ENCODE peak calls at places on chromosome 7, in six cellular contexts. E is H54, R is gastrocnemius medialis, Q is HepG2, D is testis, J is GM12892. A is an unnamed sample.

GRCh38 chr7:121001234-121001633 is 12.7 kb downstream of the CPED1 start:
- DNase-seq in E (no peak), R (no peak), Q (no peak), D (no peak), J (no peak), A (no peak)

GRCh38 chr7:132764762-132765161 is 188.5 kb upstream of the PLXNA4 start:
- DNase-seq in E (no peak), R (no peak), Q (no peak), D (no peak), J (no peak), A (no peak)

GRCh38 chr7:325051-325798 is 35.3 kb downstream of the FOXL3 start:
- DNase-seq in E (no peak), R (no peak), Q (no peak), D (no peak), J (no peak), A (no peak)

GRCh38 chr7:79911420-79911819 is 223.2 kb upstream of the GNAI1 start:
- DNase-seq in E (no peak), R (no peak), Q (no peak), D (no peak), J (no peak), A (no peak)

GRCh38 chr7:154613811-154614210 is 389.1 kb downstream of the PAXIP1 start:
- DNase-seq in E (no peak), R (no peak), Q (no peak), D (no peak), J (no peak), A (no peak)

GRCh38 chr7:133230591-133231194 is 22.2 kb upstream of the EXOC4 start:
- DNase-seq in E (peak), R (peak), Q (peak), D (peak), J (no peak), A (peak)

GRCh38 chr7:113338297-113338696 is 219.9 kb upstream of the SMIM30 start:
- DNase-seq in E (no peak), R (no peak), Q (no peak), D (no peak), J (no peak), A (no peak)

GRCh38 chr7:134916428-134916883 is 69.9 kb upstream of the AGBL3 start:
- DNase-seq in E (no peak), R (no peak), Q (no peak), D (no peak), J (no peak), A (no peak)

GRCh38 chr7:131574741-131575140 is 18.3 kb upstream of the PODXL start:
- DNase-seq in E (peak), R (no peak), Q (no peak), D (no peak), J (no peak), A (no peak)

GRCh38 chr7:111784971-111785575 is 222.8 kb upstream of the IMMP2L start:
- DNase-seq in E (no peak), R (no peak), Q (no peak), D (no peak), J (no peak), A (no peak)

GRCh38 chr7:636396-636795 is 90.1 kb upstream of the DNAAF5 start:
- DNase-seq in E (peak), R (no peak), Q (peak), D (peak), J (no peak), A (no peak)

GRCh38 chr7:98174334-98175259 is 36.6 kb upstream of the BHLHA15 start:
- DNase-seq in E (no peak), R (peak), Q (no peak), D (peak), J (no peak), A (no peak)

GRCh38 chr7:43460733-43461348 is 122.1 kb upstream of the STK17A start:
- DNase-seq in E (no peak), R (no peak), Q (peak), D (no peak), J (no peak), A (no peak)

GRCh38 chr7:12303507-12303906 is 92.4 kb downstream of the TMEM106B start:
- DNase-seq in E (no peak), R (no peak), Q (no peak), D (no peak), J (no peak), A (no peak)

GRCh38 chr7:490461-491291 is 29.0 kb downstream of the PDGFA start:
- DNase-seq in E (no peak), R (no peak), Q (no peak), D (no peak), J (no peak), A (no peak)

GRCh38 chr7:22726345-22726848 is 603 bp upstream of the IL6 start:
- DNase-seq in E (peak), R (peak), Q (peak), D (peak), J (peak), A (no peak)

GRCh38 chr7:102080003-102080361 is 206.7 kb upstream of the SH2B2 start:
- DNase-seq in E (no peak), R (no peak), Q (no peak), D (no peak), J (no peak), A (peak)

GRCh38 chr7:148348466-148348865 is 242.1 kb upstream of the C7orf33 start:
- DNase-seq in E (no peak), R (no peak), Q (no peak), D (no peak), J (no peak), A (no peak)

GRCh38 chr7:6293202-6293601 is 20.8 kb upstream of the CYTH3 start:
- DNase-seq in E (no peak), R (no peak), Q (no peak), D (no peak), J (no peak), A (no peak)

GRCh38 chr7:84548366-84549085 is 353.9 kb upstream of the SEMA3A start:
- DNase-seq in E (no peak), R (no peak), Q (no peak), D (no peak), J (no peak), A (no peak)

GRCh38 chr7:137664846-137665245 is 181.9 kb downstream of the DGKI start:
- DNase-seq in E (no peak), R (no peak), Q (no peak), D (no peak), J (no peak), A (no peak)

GRCh38 chr7:151869968-151870918 is 6.7 kb downstream of the PRKAG2 start:
- DNase-seq in E (no peak), R (no peak), Q (no peak), D (no peak), J (no peak), A (no peak)

GRCh38 chr7:100865971-100866720 is 1.0 kb upstream of the TRIP6 start:
- DNase-seq in E (peak), R (peak), Q (no peak), D (peak), J (no peak), A (peak)
- TF ChIP-seq POLR2A in E (peak), R (no peak), Q (no peak), D (no peak), J (no peak), A (no peak)

GRCh38 chr7:75734586-75735047 is 4.1 kb downstream of the HIP1 start:
- DNase-seq in E (peak), R (no peak), Q (peak), D (no peak), J (no peak), A (no peak)
- TF ChIP-seq POLR2A in E (no peak), R (no peak), Q (no peak), D (no peak), J (no peak), A (no peak)

GRCh38 chr7:40965745-40966144 is 737.1 kb downstream of the INHBA start:
- DNase-seq in E (no peak), R (no peak), Q (no peak), D (no peak), J (no peak), A (no peak)
- TF ChIP-seq POLR2A in E (no peak), R (no peak), Q (no peak), D (no peak), J (no peak), A (no peak)

DNA sequence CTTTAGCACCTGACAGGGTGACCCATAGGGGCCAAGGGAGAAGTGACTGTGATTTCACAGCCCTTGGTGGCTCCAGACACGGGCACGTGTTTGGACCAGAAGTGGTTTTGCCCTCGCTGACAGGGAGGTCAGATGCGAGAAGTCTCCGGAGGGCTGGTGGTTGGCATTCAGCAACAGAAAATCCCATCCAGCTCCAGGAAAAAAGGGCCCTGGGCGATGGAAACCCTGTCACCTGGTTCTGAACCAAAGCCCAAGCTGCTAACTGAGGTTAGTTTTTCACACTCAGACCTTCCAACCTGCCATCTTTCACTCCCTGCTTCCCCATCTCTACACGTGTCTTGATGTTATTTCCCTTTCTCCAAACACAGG is 272.9 kb downstream of the TRIL start:
- DNase-seq in E (no peak), R (peak), Q (no peak), D (no peak), J (no peak), A (peak)
- TF ChIP-seq POLR2A in E (no peak), R (no peak), Q (no peak), D (no peak), J (no peak), A (no peak)

DNA sequence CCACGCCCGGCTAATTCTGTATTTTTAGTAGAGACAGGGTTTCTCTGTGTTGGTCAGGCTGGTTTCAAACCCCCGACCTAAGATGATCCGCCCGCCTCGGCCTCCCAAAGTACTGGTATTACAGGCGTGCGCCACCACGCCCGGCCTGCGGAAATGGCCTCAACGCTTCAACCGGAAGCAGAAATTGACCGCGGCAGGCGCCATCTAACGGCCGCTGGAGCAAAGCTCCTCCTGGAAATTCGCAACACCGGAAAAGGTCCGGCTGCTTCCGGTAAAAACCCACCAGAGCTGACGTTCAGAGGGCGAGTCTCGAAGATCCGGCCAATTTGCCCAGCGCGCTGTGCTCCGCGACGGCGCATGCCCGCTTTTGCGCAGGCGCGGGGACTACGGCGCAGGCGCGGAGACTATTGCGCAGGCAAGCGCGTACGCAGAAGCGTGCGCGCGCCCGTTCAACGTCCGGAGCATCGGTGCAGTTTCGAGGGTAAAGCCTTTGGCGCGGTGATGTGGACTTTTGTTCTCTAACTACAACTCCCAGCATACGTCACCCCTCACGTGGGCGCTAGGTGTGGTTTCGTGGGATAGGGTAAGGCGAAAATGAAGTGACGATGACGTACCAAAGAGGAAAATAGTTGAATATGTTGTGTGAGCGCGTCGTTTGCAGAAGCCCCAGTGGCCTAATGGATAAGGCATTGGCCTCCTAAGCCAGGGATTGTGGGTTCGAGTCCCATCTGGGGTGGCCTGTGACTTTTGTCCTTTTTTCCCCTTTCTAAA is 915 bp upstream of the FMC1 start:
- DNase-seq in E (peak), R (peak), Q (peak), D (peak), J (peak), A (peak)
- TF ChIP-seq POLR2A in E (peak), R (peak), Q (peak), D (no peak), J (no peak), A (no peak)

DNA sequence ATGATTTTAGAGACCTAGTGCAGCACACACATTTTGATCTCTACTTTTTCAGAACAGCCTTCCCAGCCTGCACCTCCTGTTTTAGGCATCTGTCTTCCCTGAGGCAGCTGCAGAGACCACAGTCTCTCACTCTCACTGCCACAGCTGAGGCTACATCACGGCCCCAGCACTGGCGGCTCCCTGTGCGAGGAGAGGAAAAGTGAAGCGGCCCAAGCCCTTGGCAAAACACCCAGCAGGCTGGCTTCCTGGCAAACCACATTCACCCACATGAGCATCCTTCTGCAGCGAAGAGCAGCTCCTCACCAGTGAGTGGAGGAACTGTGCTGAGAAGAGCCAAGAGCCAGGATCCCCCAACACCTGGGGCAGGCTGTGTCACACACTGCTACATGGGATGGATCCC is 14.0 kb downstream of the HUS1 start:
- DNase-seq in E (no peak), R (no peak), Q (no peak), D (no peak), J (no peak), A (no peak)
- TF ChIP-seq POLR2A in E (no peak), R (no peak), Q (no peak), D (no peak), J (no peak), A (no peak)

GRCh38 chr7:75738604-75738974 is at the start of gene HIP1:
- DNase-seq in E (peak), R (no peak), Q (no peak), D (no peak), J (no peak), A (no peak)
- TF ChIP-seq POLR2A in E (no peak), R (peak), Q (peak), D (no peak), J (no peak), A (no peak)

A was measured in lower leg skin.